ENCODE peak calls at places on chromosomes 5 and 9, in eight cellular contexts. One of them, this sample, is unnamed.

GRCh38 chr5:62791059-62791458 is 212.4 kb downstream of the LRRC70 start:
- DNase-seq in kidney: no peak
- DNase-seq in NCI-H510A treated with DMSO at 0.1 percent for 48 hours: no peak
- DNase-seq in GM23248: peak
- DNase-seq in EL: peak
- DNase-seq in GM18507: no peak
- DNase-seq in activated T-helper 1 cell treated with anti-CD3 and anti-CD28 coated beads, Interleukin-12 subunit alpha, Interleukin-12 subunit beta, Interleukin-2, Interleukin-4 antibody, amounts not matched to agents 30 ng/mL and 10 ng/mL and 1 ng/mL, durations not matched to agents 14 hours and 24 hours and 36 hours: no peak
- DNase-seq in endothelial cell: no peak
- DNase-seq in this sample: peak

GRCh38 chr5:133247881-133248642 is 196.2 kb downstream of the HSPA4 start:
- DNase-seq in kidney: no peak
- DNase-seq in NCI-H510A treated with DMSO at 0.1 percent for 48 hours: no peak
- DNase-seq in GM23248: peak
- DNase-seq in EL: peak
- DNase-seq in GM18507: no peak
- DNase-seq in activated T-helper 1 cell treated with anti-CD3 and anti-CD28 coated beads, Interleukin-12 subunit alpha, Interleukin-12 subunit beta, Interleukin-2, Interleukin-4 antibody, amounts not matched to agents 30 ng/mL and 10 ng/mL and 1 ng/mL, durations not matched to agents 14 hours and 24 hours and 36 hours: no peak
- DNase-seq in endothelial cell: peak
- DNase-seq in this sample: peak

GRCh38 chr5:135535820-135536801 is at the start of gene NEUROG1:
- DNase-seq in kidney: no peak
- DNase-seq in NCI-H510A treated with DMSO at 0.1 percent for 48 hours: peak
- DNase-seq in GM23248: no peak
- DNase-seq in EL: no peak
- DNase-seq in GM18507: no peak
- DNase-seq in activated T-helper 1 cell treated with anti-CD3 and anti-CD28 coated beads, Interleukin-12 subunit alpha, Interleukin-12 subunit beta, Interleukin-2, Interleukin-4 antibody, amounts not matched to agents 30 ng/mL and 10 ng/mL and 1 ng/mL, durations not matched to agents 14 hours and 24 hours and 36 hours: no peak
- DNase-seq in endothelial cell: peak
- DNase-seq in this sample: no peak

GRCh38 chr5:95445442-95445841 is 54.3 kb downstream of the FAM81B start:
- DNase-seq in kidney: no peak
- DNase-seq in NCI-H510A treated with DMSO at 0.1 percent for 48 hours: no peak
- DNase-seq in GM23248: no peak
- DNase-seq in EL: no peak
- DNase-seq in GM18507: no peak
- DNase-seq in activated T-helper 1 cell treated with anti-CD3 and anti-CD28 coated beads, Interleukin-12 subunit alpha, Interleukin-12 subunit beta, Interleukin-2, Interleukin-4 antibody, amounts not matched to agents 30 ng/mL and 10 ng/mL and 1 ng/mL, durations not matched to agents 14 hours and 24 hours and 36 hours: no peak
- DNase-seq in endothelial cell: no peak
- DNase-seq in this sample: no peak

GRCh38 chr5:7185742-7186141 is 210.2 kb upstream of the ADCY2 start:
- DNase-seq in kidney: no peak
- DNase-seq in NCI-H510A treated with DMSO at 0.1 percent for 48 hours: no peak
- DNase-seq in GM23248: no peak
- DNase-seq in EL: no peak
- DNase-seq in GM18507: no peak
- DNase-seq in activated T-helper 1 cell treated with anti-CD3 and anti-CD28 coated beads, Interleukin-12 subunit alpha, Interleukin-12 subunit beta, Interleukin-2, Interleukin-4 antibody, amounts not matched to agents 30 ng/mL and 10 ng/mL and 1 ng/mL, durations not matched to agents 14 hours and 24 hours and 36 hours: no peak
- DNase-seq in endothelial cell: no peak
- DNase-seq in this sample: no peak

GRCh38 chr9:7592321-7593319 is 207.0 kb downstream of the DMAC1 start:
- DNase-seq in kidney: no peak
- DNase-seq in NCI-H510A treated with DMSO at 0.1 percent for 48 hours: no peak
- DNase-seq in GM23248: no peak
- DNase-seq in EL: no peak
- DNase-seq in GM18507: no peak
- DNase-seq in activated T-helper 1 cell treated with anti-CD3 and anti-CD28 coated beads, Interleukin-12 subunit alpha, Interleukin-12 subunit beta, Interleukin-2, Interleukin-4 antibody, amounts not matched to agents 30 ng/mL and 10 ng/mL and 1 ng/mL, durations not matched to agents 14 hours and 24 hours and 36 hours: no peak
- DNase-seq in endothelial cell: no peak
- DNase-seq in this sample: no peak

GRCh38 chr9:120918931-120919638 is 7.5 kb downstream of the TRAF1 start:
- DNase-seq in kidney: no peak
- DNase-seq in NCI-H510A treated with DMSO at 0.1 percent for 48 hours: no peak
- DNase-seq in GM23248: no peak
- DNase-seq in EL: peak
- DNase-seq in GM18507: no peak
- DNase-seq in activated T-helper 1 cell treated with anti-CD3 and anti-CD28 coated beads, Interleukin-12 subunit alpha, Interleukin-12 subunit beta, Interleukin-2, Interleukin-4 antibody, amounts not matched to agents 30 ng/mL and 10 ng/mL and 1 ng/mL, durations not matched to agents 14 hours and 24 hours and 36 hours: no peak
- DNase-seq in endothelial cell: no peak
- DNase-seq in this sample: no peak

GRCh38 chr9:86036555-86036954 is 62.8 kb downstream of the GOLM1 start:
- DNase-seq in kidney: no peak
- DNase-seq in NCI-H510A treated with DMSO at 0.1 percent for 48 hours: peak
- DNase-seq in GM23248: no peak
- DNase-seq in EL: no peak
- DNase-seq in GM18507: no peak
- DNase-seq in activated T-helper 1 cell treated with anti-CD3 and anti-CD28 coated beads, Interleukin-12 subunit alpha, Interleukin-12 subunit beta, Interleukin-2, Interleukin-4 antibody, amounts not matched to agents 30 ng/mL and 10 ng/mL and 1 ng/mL, durations not matched to agents 14 hours and 24 hours and 36 hours: no peak
- DNase-seq in endothelial cell: no peak
- DNase-seq in this sample: no peak

GRCh38 chr9:134296301-134297081 is 29.8 kb upstream of the RXRA start:
- DNase-seq in kidney: peak
- DNase-seq in NCI-H510A treated with DMSO at 0.1 percent for 48 hours: no peak
- DNase-seq in GM23248: no peak
- DNase-seq in EL: no peak
- DNase-seq in GM18507: no peak
- DNase-seq in activated T-helper 1 cell treated with anti-CD3 and anti-CD28 coated beads, Interleukin-12 subunit alpha, Interleukin-12 subunit beta, Interleukin-2, Interleukin-4 antibody, amounts not matched to agents 30 ng/mL and 10 ng/mL and 1 ng/mL, durations not matched to agents 14 hours and 24 hours and 36 hours: no peak
- DNase-seq in endothelial cell: no peak
- DNase-seq in this sample: no peak

GRCh38 chr5:134579284-134579771 is 53.3 kb downstream of the SAR1B start:
- DNase-seq in kidney: no peak
- DNase-seq in NCI-H510A treated with DMSO at 0.1 percent for 48 hours: no peak
- DNase-seq in GM23248: no peak
- DNase-seq in EL: no peak
- DNase-seq in GM18507: no peak
- DNase-seq in activated T-helper 1 cell treated with anti-CD3 and anti-CD28 coated beads, Interleukin-12 subunit alpha, Interleukin-12 subunit beta, Interleukin-2, Interleukin-4 antibody, amounts not matched to agents 30 ng/mL and 10 ng/mL and 1 ng/mL, durations not matched to agents 14 hours and 24 hours and 36 hours: no peak
- DNase-seq in endothelial cell: no peak
- DNase-seq in this sample: no peak

GRCh38 chr9:6444108-6444507 is 31.1 kb downstream of the UHRF2 start:
- DNase-seq in kidney: no peak
- DNase-seq in NCI-H510A treated with DMSO at 0.1 percent for 48 hours: no peak
- DNase-seq in GM23248: no peak
- DNase-seq in EL: no peak
- DNase-seq in GM18507: no peak
- DNase-seq in activated T-helper 1 cell treated with anti-CD3 and anti-CD28 coated beads, Interleukin-12 subunit alpha, Interleukin-12 subunit beta, Interleukin-2, Interleukin-4 antibody, amounts not matched to agents 30 ng/mL and 10 ng/mL and 1 ng/mL, durations not matched to agents 14 hours and 24 hours and 36 hours: no peak
- DNase-seq in endothelial cell: no peak
- DNase-seq in this sample: no peak

GRCh38 chr9:96566401-96567202 is 53.0 kb downstream of the CDC14B start:
- DNase-seq in kidney: peak
- DNase-seq in NCI-H510A treated with DMSO at 0.1 percent for 48 hours: peak
- DNase-seq in GM23248: peak
- DNase-seq in EL: peak
- DNase-seq in GM18507: peak
- DNase-seq in activated T-helper 1 cell treated with anti-CD3 and anti-CD28 coated beads, Interleukin-12 subunit alpha, Interleukin-12 subunit beta, Interleukin-2, Interleukin-4 antibody, amounts not matched to agents 30 ng/mL and 10 ng/mL and 1 ng/mL, durations not matched to agents 14 hours and 24 hours and 36 hours: peak
- DNase-seq in endothelial cell: peak
- DNase-seq in this sample: peak

GRCh38 chr9:104279535-104280215 is 185.6 kb downstream of the SMC2 start:
- DNase-seq in kidney: no peak
- DNase-seq in NCI-H510A treated with DMSO at 0.1 percent for 48 hours: no peak
- DNase-seq in GM23248: peak
- DNase-seq in EL: peak
- DNase-seq in GM18507: no peak
- DNase-seq in activated T-helper 1 cell treated with anti-CD3 and anti-CD28 coated beads, Interleukin-12 subunit alpha, Interleukin-12 subunit beta, Interleukin-2, Interleukin-4 antibody, amounts not matched to agents 30 ng/mL and 10 ng/mL and 1 ng/mL, durations not matched to agents 14 hours and 24 hours and 36 hours: no peak
- DNase-seq in endothelial cell: no peak
- DNase-seq in this sample: peak

GRCh38 chr9:68852941-68853340 is 147.9 kb downstream of the PIP5K1B start:
- DNase-seq in kidney: no peak
- DNase-seq in NCI-H510A treated with DMSO at 0.1 percent for 48 hours: no peak
- DNase-seq in GM23248: no peak
- DNase-seq in EL: no peak
- DNase-seq in GM18507: no peak
- DNase-seq in activated T-helper 1 cell treated with anti-CD3 and anti-CD28 coated beads, Interleukin-12 subunit alpha, Interleukin-12 subunit beta, Interleukin-2, Interleukin-4 antibody, amounts not matched to agents 30 ng/mL and 10 ng/mL and 1 ng/mL, durations not matched to agents 14 hours and 24 hours and 36 hours: no peak
- DNase-seq in endothelial cell: no peak
- DNase-seq in this sample: no peak

GRCh38 chr9:98867434-98868168 is 60.1 kb downstream of the GALNT12 start:
- DNase-seq in kidney: peak
- DNase-seq in NCI-H510A treated with DMSO at 0.1 percent for 48 hours: no peak
- DNase-seq in GM23248: peak
- DNase-seq in EL: peak
- DNase-seq in GM18507: no peak
- DNase-seq in activated T-helper 1 cell treated with anti-CD3 and anti-CD28 coated beads, Interleukin-12 subunit alpha, Interleukin-12 subunit beta, Interleukin-2, Interleukin-4 antibody, amounts not matched to agents 30 ng/mL and 10 ng/mL and 1 ng/mL, durations not matched to agents 14 hours and 24 hours and 36 hours: no peak
- DNase-seq in endothelial cell: no peak
- DNase-seq in this sample: peak

GRCh38 chr5:54514269-54514668 is 3.3 kb upstream of the SNX18 start:
- DNase-seq in kidney: no peak
- DNase-seq in NCI-H510A treated with DMSO at 0.1 percent for 48 hours: no peak
- DNase-seq in GM23248: peak
- DNase-seq in EL: peak
- DNase-seq in GM18507: no peak
- DNase-seq in activated T-helper 1 cell treated with anti-CD3 and anti-CD28 coated beads, Interleukin-12 subunit alpha, Interleukin-12 subunit beta, Interleukin-2, Interleukin-4 antibody, amounts not matched to agents 30 ng/mL and 10 ng/mL and 1 ng/mL, durations not matched to agents 14 hours and 24 hours and 36 hours: no peak
- DNase-seq in endothelial cell: no peak
- DNase-seq in this sample: peak

GRCh38 chr5:142342128-142342981 is 17.5 kb upstream of the SPRY4 start:
- DNase-seq in kidney: no peak
- DNase-seq in NCI-H510A treated with DMSO at 0.1 percent for 48 hours: peak
- DNase-seq in GM23248: peak
- DNase-seq in EL: peak
- DNase-seq in GM18507: no peak
- DNase-seq in activated T-helper 1 cell treated with anti-CD3 and anti-CD28 coated beads, Interleukin-12 subunit alpha, Interleukin-12 subunit beta, Interleukin-2, Interleukin-4 antibody, amounts not matched to agents 30 ng/mL and 10 ng/mL and 1 ng/mL, durations not matched to agents 14 hours and 24 hours and 36 hours: no peak
- DNase-seq in endothelial cell: no peak
- DNase-seq in this sample: no peak

GRCh38 chr9:77402286-77402685 is 225.0 kb downstream of the VPS13A start:
- DNase-seq in kidney: no peak
- DNase-seq in NCI-H510A treated with DMSO at 0.1 percent for 48 hours: no peak
- DNase-seq in GM23248: peak
- DNase-seq in EL: no peak
- DNase-seq in GM18507: no peak
- DNase-seq in activated T-helper 1 cell treated with anti-CD3 and anti-CD28 coated beads, Interleukin-12 subunit alpha, Interleukin-12 subunit beta, Interleukin-2, Interleukin-4 antibody, amounts not matched to agents 30 ng/mL and 10 ng/mL and 1 ng/mL, durations not matched to agents 14 hours and 24 hours and 36 hours: no peak
- DNase-seq in endothelial cell: no peak
- DNase-seq in this sample: no peak

GRCh38 chr5:53571403-53571802 is 11.0 kb downstream of the NDUFS4 start:
- DNase-seq in kidney: no peak
- DNase-seq in NCI-H510A treated with DMSO at 0.1 percent for 48 hours: no peak
- DNase-seq in GM23248: no peak
- DNase-seq in EL: no peak
- DNase-seq in GM18507: no peak
- DNase-seq in activated T-helper 1 cell treated with anti-CD3 and anti-CD28 coated beads, Interleukin-12 subunit alpha, Interleukin-12 subunit beta, Interleukin-2, Interleukin-4 antibody, amounts not matched to agents 30 ng/mL and 10 ng/mL and 1 ng/mL, durations not matched to agents 14 hours and 24 hours and 36 hours: no peak
- DNase-seq in endothelial cell: no peak
- DNase-seq in this sample: no peak

GRCh38 chr9:127333326-127334064 is 63.5 kb upstream of the SLC2A8 start:
- DNase-seq in kidney: no peak
- DNase-seq in NCI-H510A treated with DMSO at 0.1 percent for 48 hours: no peak
- DNase-seq in GM23248: no peak
- DNase-seq in EL: no peak
- DNase-seq in GM18507: no peak
- DNase-seq in activated T-helper 1 cell treated with anti-CD3 and anti-CD28 coated beads, Interleukin-12 subunit alpha, Interleukin-12 subunit beta, Interleukin-2, Interleukin-4 antibody, amounts not matched to agents 30 ng/mL and 10 ng/mL and 1 ng/mL, durations not matched to agents 14 hours and 24 hours and 36 hours: no peak
- DNase-seq in endothelial cell: no peak
- DNase-seq in this sample: no peak

GRCh38 chr5:30099634-30100033 is 1093.9 kb upstream of the CDH6 start:
- DNase-seq in kidney: no peak
- DNase-seq in NCI-H510A treated with DMSO at 0.1 percent for 48 hours: peak
- DNase-seq in GM23248: no peak
- DNase-seq in EL: no peak
- DNase-seq in GM18507: no peak
- DNase-seq in activated T-helper 1 cell treated with anti-CD3 and anti-CD28 coated beads, Interleukin-12 subunit alpha, Interleukin-12 subunit beta, Interleukin-2, Interleukin-4 antibody, amounts not matched to agents 30 ng/mL and 10 ng/mL and 1 ng/mL, durations not matched to agents 14 hours and 24 hours and 36 hours: no peak
- DNase-seq in endothelial cell: no peak
- DNase-seq in this sample: peak

GRCh38 chr5:88683506-88684135 is 199.4 kb downstream of the MEF2C start:
- DNase-seq in kidney: no peak
- DNase-seq in NCI-H510A treated with DMSO at 0.1 percent for 48 hours: peak
- DNase-seq in GM23248: peak
- DNase-seq in EL: no peak
- DNase-seq in GM18507: no peak
- DNase-seq in activated T-helper 1 cell treated with anti-CD3 and anti-CD28 coated beads, Interleukin-12 subunit alpha, Interleukin-12 subunit beta, Interleukin-2, Interleukin-4 antibody, amounts not matched to agents 30 ng/mL and 10 ng/mL and 1 ng/mL, durations not matched to agents 14 hours and 24 hours and 36 hours: no peak
- DNase-seq in endothelial cell: peak
- DNase-seq in this sample: no peak

GRCh38 chr9:103082494-103082893 is 87.4 kb downstream of the CYLC2 start:
- DNase-seq in kidney: no peak
- DNase-seq in NCI-H510A treated with DMSO at 0.1 percent for 48 hours: no peak
- DNase-seq in GM23248: no peak
- DNase-seq in EL: no peak
- DNase-seq in GM18507: no peak
- DNase-seq in activated T-helper 1 cell treated with anti-CD3 and anti-CD28 coated beads, Interleukin-12 subunit alpha, Interleukin-12 subunit beta, Interleukin-2, Interleukin-4 antibody, amounts not matched to agents 30 ng/mL and 10 ng/mL and 1 ng/mL, durations not matched to agents 14 hours and 24 hours and 36 hours: no peak
- DNase-seq in endothelial cell: no peak
- DNase-seq in this sample: no peak

GRCh38 chr9:117160254-117160653 is 254.6 kb downstream of the ASTN2 start:
- DNase-seq in kidney: no peak
- DNase-seq in NCI-H510A treated with DMSO at 0.1 percent for 48 hours: peak
- DNase-seq in GM23248: no peak
- DNase-seq in EL: no peak
- DNase-seq in GM18507: no peak
- DNase-seq in activated T-helper 1 cell treated with anti-CD3 and anti-CD28 coated beads, Interleukin-12 subunit alpha, Interleukin-12 subunit beta, Interleukin-2, Interleukin-4 antibody, amounts not matched to agents 30 ng/mL and 10 ng/mL and 1 ng/mL, durations not matched to agents 14 hours and 24 hours and 36 hours: no peak
- DNase-seq in endothelial cell: no peak
- DNase-seq in this sample: peak

GRCh38 chr5:128579111-128579510 is 41.1 kb upstream of the FBN2 start:
- DNase-seq in kidney: no peak
- DNase-seq in NCI-H510A treated with DMSO at 0.1 percent for 48 hours: no peak
- DNase-seq in GM23248: peak
- DNase-seq in EL: peak
- DNase-seq in GM18507: no peak
- DNase-seq in activated T-helper 1 cell treated with anti-CD3 and anti-CD28 coated beads, Interleukin-12 subunit alpha, Interleukin-12 subunit beta, Interleukin-2, Interleukin-4 antibody, amounts not matched to agents 30 ng/mL and 10 ng/mL and 1 ng/mL, durations not matched to agents 14 hours and 24 hours and 36 hours: no peak
- DNase-seq in endothelial cell: no peak
- DNase-seq in this sample: no peak

GRCh38 chr9:73148447-73148937 is 3.2 kb upstream of the ANXA1 start:
- DNase-seq in kidney: no peak
- DNase-seq in NCI-H510A treated with DMSO at 0.1 percent for 48 hours: no peak
- DNase-seq in GM23248: peak
- DNase-seq in EL: peak
- DNase-seq in GM18507: no peak
- DNase-seq in activated T-helper 1 cell treated with anti-CD3 and anti-CD28 coated beads, Interleukin-12 subunit alpha, Interleukin-12 subunit beta, Interleukin-2, Interleukin-4 antibody, amounts not matched to agents 30 ng/mL and 10 ng/mL and 1 ng/mL, durations not matched to agents 14 hours and 24 hours and 36 hours: no peak
- DNase-seq in endothelial cell: no peak
- DNase-seq in this sample: no peak

GRCh38 chr9:123378956-123379660 is 23.1 kb downstream of the CRB2 start:
- DNase-seq in kidney: no peak
- DNase-seq in NCI-H510A treated with DMSO at 0.1 percent for 48 hours: no peak
- DNase-seq in GM23248: no peak
- DNase-seq in EL: no peak
- DNase-seq in GM18507: no peak
- DNase-seq in activated T-helper 1 cell treated with anti-CD3 and anti-CD28 coated beads, Interleukin-12 subunit alpha, Interleukin-12 subunit beta, Interleukin-2, Interleukin-4 antibody, amounts not matched to agents 30 ng/mL and 10 ng/mL and 1 ng/mL, durations not matched to agents 14 hours and 24 hours and 36 hours: no peak
- DNase-seq in endothelial cell: no peak
- DNase-seq in this sample: no peak

GRCh38 chr5:155898284-155898683 is 428.7 kb upstream of the SGCD start:
- DNase-seq in kidney: no peak
- DNase-seq in NCI-H510A treated with DMSO at 0.1 percent for 48 hours: no peak
- DNase-seq in GM23248: peak
- DNase-seq in EL: no peak
- DNase-seq in GM18507: no peak
- DNase-seq in activated T-helper 1 cell treated with anti-CD3 and anti-CD28 coated beads, Interleukin-12 subunit alpha, Interleukin-12 subunit beta, Interleukin-2, Interleukin-4 antibody, amounts not matched to agents 30 ng/mL and 10 ng/mL and 1 ng/mL, durations not matched to agents 14 hours and 24 hours and 36 hours: no peak
- DNase-seq in endothelial cell: no peak
- DNase-seq in this sample: no peak

GRCh38 chr5:135545115-135545514 is 9.4 kb upstream of the NEUROG1 start:
- DNase-seq in kidney: no peak
- DNase-seq in NCI-H510A treated with DMSO at 0.1 percent for 48 hours: no peak
- DNase-seq in GM23248: no peak
- DNase-seq in EL: no peak
- DNase-seq in GM18507: no peak
- DNase-seq in activated T-helper 1 cell treated with anti-CD3 and anti-CD28 coated beads, Interleukin-12 subunit alpha, Interleukin-12 subunit beta, Interleukin-2, Interleukin-4 antibody, amounts not matched to agents 30 ng/mL and 10 ng/mL and 1 ng/mL, durations not matched to agents 14 hours and 24 hours and 36 hours: no peak
- DNase-seq in endothelial cell: no peak
- DNase-seq in this sample: no peak

GRCh38 chr5:179497636-179498365 is 52.6 kb upstream of the RUFY1 start:
- DNase-seq in kidney: peak
- DNase-seq in NCI-H510A treated with DMSO at 0.1 percent for 48 hours: no peak
- DNase-seq in GM23248: peak
- DNase-seq in EL: no peak
- DNase-seq in GM18507: no peak
- DNase-seq in activated T-helper 1 cell treated with anti-CD3 and anti-CD28 coated beads, Interleukin-12 subunit alpha, Interleukin-12 subunit beta, Interleukin-2, Interleukin-4 antibody, amounts not matched to agents 30 ng/mL and 10 ng/mL and 1 ng/mL, durations not matched to agents 14 hours and 24 hours and 36 hours: no peak
- DNase-seq in endothelial cell: no peak
- DNase-seq in this sample: no peak

GRCh38 chr5:56908942-56909293 is 478 bp upstream of the SETD9 start:
- DNase-seq in kidney: peak
- DNase-seq in NCI-H510A treated with DMSO at 0.1 percent for 48 hours: peak
- DNase-seq in GM23248: no peak
- DNase-seq in EL: no peak
- DNase-seq in GM18507: no peak
- DNase-seq in activated T-helper 1 cell treated with anti-CD3 and anti-CD28 coated beads, Interleukin-12 subunit alpha, Interleukin-12 subunit beta, Interleukin-2, Interleukin-4 antibody, amounts not matched to agents 30 ng/mL and 10 ng/mL and 1 ng/mL, durations not matched to agents 14 hours and 24 hours and 36 hours: no peak
- DNase-seq in endothelial cell: no peak
- DNase-seq in this sample: no peak

GRCh38 chr9:818958-819357 is 22.5 kb upstream of the DMRT1 start:
- DNase-seq in kidney: no peak
- DNase-seq in NCI-H510A treated with DMSO at 0.1 percent for 48 hours: no peak
- DNase-seq in GM23248: no peak
- DNase-seq in EL: no peak
- DNase-seq in GM18507: no peak
- DNase-seq in activated T-helper 1 cell treated with anti-CD3 and anti-CD28 coated beads, Interleukin-12 subunit alpha, Interleukin-12 subunit beta, Interleukin-2, Interleukin-4 antibody, amounts not matched to agents 30 ng/mL and 10 ng/mL and 1 ng/mL, durations not matched to agents 14 hours and 24 hours and 36 hours: no peak
- DNase-seq in endothelial cell: no peak
- DNase-seq in this sample: no peak

This sample was measured in Caki2.